ENCODE peak calls at places on chromosomes 11 and 22, in seven cellular contexts. One of them, this sample, is unnamed. For H3K9me3 and H3K4me1, the result is how much of the 10 kb centered on the place peaks cover.

GRCh38 chr11:1199689-1200610 is 22.9 kb upstream of the MUC5B start:
- DNase-seq in lower lobe of right lung: peak
- DNase-seq in SK-N-SH: peak
- DNase-seq in body of pancreas: no peak
- DNase-seq in SJSA1: no peak
- DNase-seq in heart left ventricle: no peak
- DNase-seq in A549: no peak
- DNase-seq in this sample: no peak

GRCh38 chr11:57647960-57648776 is 1.5 kb downstream of the YPEL4 start:
- DNase-seq in A549: no peak
- DNase-seq in lower lobe of right lung: peak
- DNase-seq in body of pancreas: no peak
- DNase-seq in heart left ventricle: no peak
- DNase-seq in SJSA1: no peak
- DNase-seq in SK-N-SH: peak
- DNase-seq in this sample: no peak

GRCh38 chr11:70281114-70281729 is 10.7 kb downstream of the PPFIA1 start:
- DNase-seq in SK-N-SH: no peak
- DNase-seq in A549: no peak
- DNase-seq in heart left ventricle: peak
- DNase-seq in SJSA1: no peak
- DNase-seq in body of pancreas: peak
- DNase-seq in lower lobe of right lung: no peak
- DNase-seq in this sample: no peak

GRCh38 chr11:46006418-46007070 is 84.1 kb downstream of the LARGE2 start:
- DNase-seq in body of pancreas: peak
- DNase-seq in A549: peak
- DNase-seq in lower lobe of right lung: no peak
- DNase-seq in SK-N-SH: peak
- DNase-seq in SJSA1: peak
- DNase-seq in heart left ventricle: no peak
- DNase-seq in this sample: no peak

GRCh38 chr22:21682385-21683175 is 16.8 kb downstream of the PPIL2 start:
- DNase-seq in A549: no peak
- DNase-seq in heart left ventricle: no peak
- DNase-seq in body of pancreas: peak
- DNase-seq in SJSA1: no peak
- DNase-seq in SK-N-SH: no peak
- DNase-seq in lower lobe of right lung: no peak
- DNase-seq in this sample: no peak

GRCh38 chr22:20650294-20651207 is 123.4 kb upstream of the SERPIND1 start:
- DNase-seq in body of pancreas: no peak
- DNase-seq in heart left ventricle: no peak
- DNase-seq in SJSA1: peak
- DNase-seq in lower lobe of right lung: no peak
- DNase-seq in SK-N-SH: no peak
- DNase-seq in A549: no peak
- DNase-seq in this sample: no peak

GRCh38 chr11:77236901-77237300 is 64.6 kb downstream of the GDPD4 start:
- DNase-seq in body of pancreas: no peak
- DNase-seq in lower lobe of right lung: no peak
- DNase-seq in SJSA1: no peak
- DNase-seq in A549: no peak
- DNase-seq in SK-N-SH: no peak
- DNase-seq in heart left ventricle: no peak
- DNase-seq in this sample: no peak

GRCh38 chr11:61091373-61092279 is 10.7 kb upstream of the CD5 start:
- DNase-seq in lower lobe of right lung: no peak
- DNase-seq in body of pancreas: no peak
- DNase-seq in heart left ventricle: no peak
- DNase-seq in A549: no peak
- DNase-seq in SK-N-SH: no peak
- DNase-seq in SJSA1: no peak
- DNase-seq in this sample: no peak

GRCh38 chr11:17431139-17431538 is 42.7 kb upstream of the KCNJ11 start:
- DNase-seq in lower lobe of right lung: no peak
- DNase-seq in heart left ventricle: no peak
- DNase-seq in body of pancreas: no peak
- DNase-seq in SK-N-SH: no peak
- DNase-seq in A549: no peak
- DNase-seq in SJSA1: no peak
- DNase-seq in this sample: no peak

GRCh38 chr11:7551571-7551970 is 37.8 kb downstream of the PPFIBP2 start:
- DNase-seq in A549: no peak
- DNase-seq in SK-N-SH: no peak
- DNase-seq in lower lobe of right lung: no peak
- DNase-seq in body of pancreas: no peak
- DNase-seq in heart left ventricle: no peak
- DNase-seq in SJSA1: no peak
- DNase-seq in this sample: no peak

GRCh38 chr11:98358551-98358950 is 662.2 kb upstream of the CNTN5 start:
- DNase-seq in lower lobe of right lung: no peak
- DNase-seq in SK-N-SH: no peak
- DNase-seq in body of pancreas: no peak
- DNase-seq in heart left ventricle: no peak
- DNase-seq in SJSA1: no peak
- DNase-seq in A549: no peak
- DNase-seq in this sample: no peak
- H3K9me3 ChIP-seq in lower lobe of right lung: under half
- H3K9me3 ChIP-seq in SK-N-SH: under half
- H3K9me3 ChIP-seq in body of pancreas: under half
- H3K9me3 ChIP-seq in heart left ventricle: under half
- H3K9me3 ChIP-seq in SJSA1: under half
- H3K9me3 ChIP-seq in A549: under half
- H3K9me3 ChIP-seq in this sample: under half

DNA sequence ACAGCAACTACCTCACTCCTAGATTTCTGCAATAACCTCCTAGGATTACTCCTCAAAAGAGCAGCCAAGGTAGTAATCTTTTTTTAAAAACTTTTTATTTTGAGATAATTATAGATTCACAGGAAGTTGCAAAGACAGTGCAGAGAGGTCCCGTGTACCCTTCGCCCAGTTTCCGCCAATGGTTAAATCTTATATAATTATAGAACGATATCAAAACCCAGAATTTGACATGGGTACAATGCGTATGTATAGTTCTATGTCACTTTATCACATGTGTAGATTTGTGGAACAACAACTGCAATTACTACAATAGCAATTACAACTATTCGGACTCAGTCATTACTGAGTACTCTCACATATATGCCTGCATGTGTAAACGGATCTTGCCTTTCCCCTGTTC is 94.8 kb upstream of the APOA1 start:
- DNase-seq in heart left ventricle: no peak
- DNase-seq in body of pancreas: no peak
- DNase-seq in SJSA1: no peak
- DNase-seq in lower lobe of right lung: no peak
- DNase-seq in SK-N-SH: no peak
- DNase-seq in A549: no peak
- DNase-seq in this sample: no peak
- H3K4me1 ChIP-seq in heart left ventricle: under half
- H3K4me1 ChIP-seq in body of pancreas: under half
- H3K4me1 ChIP-seq in SJSA1: under half
- H3K4me1 ChIP-seq in lower lobe of right lung: under half
- H3K4me1 ChIP-seq in SK-N-SH: under half
- H3K4me1 ChIP-seq in A549: under half
- H3K4me1 ChIP-seq in this sample: under half

GRCh38 chr11:92528051-92528450 is 303.4 kb downstream of the FAT3 start:
- DNase-seq in body of pancreas: no peak
- DNase-seq in SK-N-SH: no peak
- DNase-seq in A549: no peak
- DNase-seq in SJSA1: no peak
- DNase-seq in heart left ventricle: no peak
- DNase-seq in lower lobe of right lung: no peak
- DNase-seq in this sample: no peak
- H3K27ac ChIP-seq in body of pancreas: no peak
- H3K27ac ChIP-seq in SK-N-SH: no peak
- H3K27ac ChIP-seq in A549: no peak
- H3K27ac ChIP-seq in SJSA1: no peak
- H3K27ac ChIP-seq in heart left ventricle: no peak
- H3K27ac ChIP-seq in lower lobe of right lung: no peak
- H3K27ac ChIP-seq in this sample: no peak

DNA sequence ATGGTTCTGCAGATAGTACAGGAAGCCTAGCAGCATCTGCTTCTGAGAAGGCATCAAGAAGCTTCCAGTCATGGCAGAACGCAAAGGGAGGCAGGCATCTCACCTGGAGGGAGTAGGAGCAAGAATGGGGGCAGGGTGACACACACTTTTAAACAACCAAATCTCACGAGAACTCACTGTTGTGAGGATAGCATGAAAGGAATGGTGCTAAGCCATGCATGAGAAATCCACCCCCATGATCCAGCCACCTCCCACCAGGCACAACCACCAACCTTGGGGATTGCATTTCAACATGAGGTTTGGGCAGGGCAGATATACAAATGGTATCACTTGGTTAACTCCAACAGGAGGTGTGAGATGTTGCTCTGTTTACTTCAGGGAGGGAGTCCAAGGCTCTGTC is 612.0 kb upstream of the KIRREL3 start:
- DNase-seq in SK-N-SH: no peak
- DNase-seq in lower lobe of right lung: no peak
- DNase-seq in body of pancreas: no peak
- DNase-seq in SJSA1: no peak
- DNase-seq in A549: no peak
- DNase-seq in heart left ventricle: no peak
- DNase-seq in this sample: no peak
- H3K9me3 ChIP-seq in SK-N-SH: under half
- H3K9me3 ChIP-seq in lower lobe of right lung: under half
- H3K9me3 ChIP-seq in body of pancreas: under half
- H3K9me3 ChIP-seq in SJSA1: under half
- H3K9me3 ChIP-seq in A549: under half
- H3K9me3 ChIP-seq in heart left ventricle: under half
- H3K9me3 ChIP-seq in this sample: under half

DNA sequence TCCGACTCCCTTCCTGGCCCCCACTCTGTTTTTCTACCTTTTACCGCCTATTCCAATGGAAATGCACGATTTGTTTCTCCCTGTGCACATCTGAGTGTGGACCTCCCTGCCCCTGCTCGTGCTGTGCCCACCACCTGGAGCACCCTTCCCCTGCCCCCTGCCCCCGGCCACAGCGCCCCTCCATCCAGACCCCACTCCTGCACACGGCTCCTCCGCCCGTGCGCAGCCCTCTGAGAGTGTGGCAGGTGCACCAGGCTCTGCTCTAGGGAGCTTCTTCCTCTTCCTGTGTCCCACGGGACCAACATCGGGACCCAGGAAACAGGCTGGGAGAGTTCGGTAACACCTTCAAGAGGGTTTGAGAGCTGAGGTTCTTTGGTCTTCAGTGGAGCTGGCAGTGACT is 62.9 kb downstream of the LRP5 start:
- DNase-seq in body of pancreas: no peak
- DNase-seq in heart left ventricle: no peak
- DNase-seq in SJSA1: no peak
- DNase-seq in SK-N-SH: no peak
- DNase-seq in lower lobe of right lung: no peak
- DNase-seq in A549: no peak
- DNase-seq in this sample: no peak
- H3K4me1 ChIP-seq in body of pancreas: under half
- H3K4me1 ChIP-seq in heart left ventricle: half or more
- H3K4me1 ChIP-seq in SJSA1: under half
- H3K4me1 ChIP-seq in SK-N-SH: half or more
- H3K4me1 ChIP-seq in lower lobe of right lung: half or more
- H3K4me1 ChIP-seq in A549: under half
- H3K4me1 ChIP-seq in this sample: half or more

GRCh38 chr11:12834630-12835029 is 160.4 kb downstream of the TEAD1 start:
- DNase-seq in lower lobe of right lung: no peak
- DNase-seq in A549: no peak
- DNase-seq in body of pancreas: no peak
- DNase-seq in SJSA1: no peak
- DNase-seq in SK-N-SH: no peak
- DNase-seq in heart left ventricle: no peak
- DNase-seq in this sample: no peak

GRCh38 chr11:12841946-12842630 is 167.0 kb upstream of the RASSF10 start:
- DNase-seq in lower lobe of right lung: no peak
- DNase-seq in body of pancreas: peak
- DNase-seq in heart left ventricle: no peak
- DNase-seq in SJSA1: no peak
- DNase-seq in SK-N-SH: peak
- DNase-seq in A549: peak
- DNase-seq in this sample: no peak

GRCh38 chr11:12840871-12841516 is 166.8 kb downstream of the TEAD1 start:
- DNase-seq in lower lobe of right lung: no peak
- DNase-seq in A549: no peak
- DNase-seq in SK-N-SH: peak
- DNase-seq in SJSA1: no peak
- DNase-seq in body of pancreas: no peak
- DNase-seq in heart left ventricle: no peak
- DNase-seq in this sample: no peak

GRCh38 chr11:12835286-12835685 is 161.1 kb downstream of the TEAD1 start:
- DNase-seq in lower lobe of right lung: peak
- DNase-seq in SJSA1: no peak
- DNase-seq in A549: no peak
- DNase-seq in heart left ventricle: no peak
- DNase-seq in SK-N-SH: no peak
- DNase-seq in body of pancreas: no peak
- DNase-seq in this sample: no peak

GRCh38 chr11:12838463-12839120 is 164.4 kb downstream of the TEAD1 start:
- DNase-seq in SJSA1: no peak
- DNase-seq in lower lobe of right lung: no peak
- DNase-seq in SK-N-SH: no peak
- DNase-seq in body of pancreas: no peak
- DNase-seq in A549: no peak
- DNase-seq in heart left ventricle: no peak
- DNase-seq in this sample: no peak
- H3K27ac ChIP-seq in SJSA1: no peak
- H3K27ac ChIP-seq in lower lobe of right lung: peak
- H3K27ac ChIP-seq in SK-N-SH: peak
- H3K27ac ChIP-seq in body of pancreas: peak
- H3K27ac ChIP-seq in A549: no peak
- H3K27ac ChIP-seq in heart left ventricle: no peak
- H3K27ac ChIP-seq in this sample: no peak

GRCh38 chr22:16961477-16962186 is 46.4 kb downstream of the GAB4 start:
- DNase-seq in heart left ventricle: no peak
- DNase-seq in lower lobe of right lung: no peak
- DNase-seq in SK-N-SH: no peak
- DNase-seq in A549: no peak
- DNase-seq in SJSA1: peak
- DNase-seq in body of pancreas: no peak
- DNase-seq in this sample: no peak

GRCh38 chr22:16960884-16961249 is 47.2 kb downstream of the GAB4 start:
- DNase-seq in A549: no peak
- DNase-seq in heart left ventricle: no peak
- DNase-seq in SJSA1: no peak
- DNase-seq in lower lobe of right lung: no peak
- DNase-seq in body of pancreas: no peak
- DNase-seq in SK-N-SH: no peak
- DNase-seq in this sample: no peak

GRCh38 chr22:16959345-16959930 is 48.6 kb downstream of the GAB4 start:
- DNase-seq in SK-N-SH: no peak
- DNase-seq in SJSA1: peak
- DNase-seq in heart left ventricle: no peak
- DNase-seq in body of pancreas: no peak
- DNase-seq in lower lobe of right lung: no peak
- DNase-seq in A549: no peak
- DNase-seq in this sample: no peak

GRCh38 chr22:16958475-16958874 is 49.5 kb downstream of the GAB4 start:
- DNase-seq in lower lobe of right lung: no peak
- DNase-seq in SK-N-SH: no peak
- DNase-seq in SJSA1: no peak
- DNase-seq in A549: no peak
- DNase-seq in heart left ventricle: no peak
- DNase-seq in body of pancreas: no peak
- DNase-seq in this sample: no peak

GRCh38 chr22:16960220-16960883 is 47.7 kb downstream of the GAB4 start:
- DNase-seq in lower lobe of right lung: no peak
- DNase-seq in SK-N-SH: no peak
- DNase-seq in SJSA1: peak
- DNase-seq in heart left ventricle: no peak
- DNase-seq in body of pancreas: no peak
- DNase-seq in A549: no peak
- DNase-seq in this sample: no peak
- H3K9me3 ChIP-seq in lower lobe of right lung: under half
- H3K9me3 ChIP-seq in SK-N-SH: under half
- H3K9me3 ChIP-seq in SJSA1: under half
- H3K9me3 ChIP-seq in heart left ventricle: under half
- H3K9me3 ChIP-seq in body of pancreas: under half
- H3K9me3 ChIP-seq in A549: under half
- H3K9me3 ChIP-seq in this sample: under half